ENCODE peak calls at places on chromosomes 4 and X, in eight cellular contexts. N is GM06990, I is brain microvascular endothelial cell, T is activated B cell treated with CpG ODN at 0.5 μM for 24 hours, Y is breast epithelium, P is omental fat pad, Z is Caco-2, D is mucosa of descending colon. F is an unnamed sample.
A peak's percentile ranks its signal among the peaks of the same experiment; 100 is the strongest.

GRCh38 chr4:43047044-43047443 is 154.5 kb downstream of the GRXCR1 start:
- DNase-seq in N (no peak), I (no peak), T (no peak), Y (no peak), P (no peak), Z (no peak), D (no peak), F (no peak)

GRCh38 chrX:133638285-133638684 is 223.0 kb upstream of the GPC4 start:
- DNase-seq in N (no peak), I (no peak), T (no peak), Y (no peak), P (no peak), Z (no peak), D (no peak), F (no peak)

GRCh38 chrX:39242187-39242586 is 440.9 kb downstream of the MID1IP1 start:
- DNase-seq in N (no peak), I (no peak), T (no peak), Y (no peak), P (no peak), Z (peak; percentile 36), D (no peak), F (no peak)

GRCh38 chr4:124757121-124757520 is 44.6 kb upstream of the ANKRD50 start:
- DNase-seq in N (no peak), I (no peak), T (no peak), Y (no peak), P (no peak), Z (no peak), D (no peak), F (no peak)

GRCh38 chrX:9320940-9321339 is 143.9 kb upstream of the TBL1X start:
- DNase-seq in N (no peak), I (no peak), T (no peak), Y (no peak), P (no peak), Z (peak; percentile 40), D (no peak), F (no peak)

GRCh38 chr4:8599657-8600056 is 7.1 kb downstream of the CPZ start:
- DNase-seq in N (no peak), I (peak; percentile 96), T (no peak), Y (no peak), P (no peak), Z (no peak), D (no peak), F (no peak)

GRCh38 chr4:102713096-102713495 is 47.7 kb downstream of the MANBA start:
- DNase-seq in N (no peak), I (peak; percentile 66), T (no peak), Y (no peak), P (no peak), Z (peak; percentile 59), D (no peak), F (no peak)

GRCh38 chrX:4710618-4711433 is 997.4 kb upstream of the PRKX start:
- DNase-seq in N (peak; percentile 1), I (no peak), T (no peak), Y (no peak), P (no peak), Z (peak; percentile 73), D (no peak), F (no peak)

GRCh38 chrX:125288343-125288742 is 31.3 kb upstream of the TEX13C start:
- DNase-seq in N (no peak), I (no peak), T (no peak), Y (no peak), P (no peak), Z (no peak), D (no peak), F (no peak)

GRCh38 chr4:77745792-77746191 is 73.4 kb downstream of the CNOT6L start:
- DNase-seq in N (no peak), I (no peak), T (no peak), Y (no peak), P (no peak), Z (no peak), D (no peak), F (no peak)

GRCh38 chrX:31392541-31392940 is 320.7 kb upstream of the FTHL17 start:
- DNase-seq in N (no peak), I (no peak), T (no peak), Y (no peak), P (no peak), Z (no peak), D (no peak), F (no peak)

GRCh38 chr4:143207555-143207954 is 22.8 kb downstream of the USP38 start:
- DNase-seq in N (no peak), I (peak; percentile 12), T (no peak), Y (no peak), P (no peak), Z (no peak), D (no peak), F (no peak)

GRCh38 chrX:10722804-10723364 is 102.5 kb upstream of the MID1 start:
- DNase-seq in N (no peak), I (peak; percentile 60), T (no peak), Y (no peak), P (peak; percentile 45), Z (peak; percentile 45), D (no peak), F (no peak)

GRCh38 chr4:24601121-24601520 is 16.8 kb upstream of the DHX15 start:
- DNase-seq in N (no peak), I (no peak), T (no peak), Y (no peak), P (no peak), Z (no peak), D (no peak), F (no peak)

GRCh38 chr4:61533140-61533539 is 333.0 kb downstream of the ADGRL3 start:
- DNase-seq in N (no peak), I (no peak), T (no peak), Y (no peak), P (no peak), Z (no peak), D (no peak), F (no peak)

GRCh38 chr4:6760865-6761264 is 21.7 kb upstream of the KIAA0232 start:
- DNase-seq in N (no peak), I (no peak), T (no peak), Y (no peak), P (no peak), Z (no peak), D (peak; percentile 17), F (no peak)

GRCh38 chr4:185020293-185020808 is 2.1 kb downstream of the HELT start:
- DNase-seq in N (no peak), I (no peak), T (no peak), Y (no peak), P (no peak), Z (peak; percentile 45), D (no peak), F (no peak)

GRCh38 chr4:93832097-93832496 is 3.5 kb downstream of the ATOH1 start:
- DNase-seq in N (no peak), I (no peak), T (no peak), Y (no peak), P (no peak), Z (no peak), D (peak; percentile 44), F (no peak)

GRCh38 chr4:30370105-30370504 is 350.1 kb upstream of the PCDH7 start:
- DNase-seq in N (no peak), I (no peak), T (no peak), Y (no peak), P (no peak), Z (no peak), D (no peak), F (no peak)

GRCh38 chr4:85995361-85995760 is 364.5 kb downstream of the MAPK10 start:
- DNase-seq in N (no peak), I (no peak), T (no peak), Y (no peak), P (no peak), Z (no peak), D (no peak), F (no peak)

GRCh38 chrX:56728321-56728720 is 722 bp upstream of the NBDY start:
- DNase-seq in N (no peak), I (no peak), T (no peak), Y (no peak), P (no peak), Z (no peak), D (no peak), F (no peak)

GRCh38 chrX:119067023-119067739 is 5.6 kb upstream of the CT47C1 start:
- DNase-seq in N (no peak), I (peak; percentile 43), T (no peak), Y (peak; percentile 52), P (no peak), Z (peak; percentile 35), D (peak; percentile 56), F (no peak)
- TF ChIP-seq CTCF in N (peak; percentile 64), I (peak; percentile 76), T (no peak), Y (peak; percentile 48), P (no peak), Z (peak; percentile 44), D (peak; percentile 28), F (peak; percentile 67)

GRCh38 chr4:134650461-134650860 is 448.9 kb upstream of the PABPC4L start:
- DNase-seq in N (no peak), I (no peak), T (no peak), Y (no peak), P (no peak), Z (no peak), D (no peak), F (no peak)
- TF ChIP-seq CTCF in N (no peak), I (no peak), T (no peak), Y (no peak), P (no peak), Z (no peak), D (no peak), F (no peak)

GRCh38 chr4:84877051-84877833 is 89.2 kb downstream of the WDFY3 start:
- DNase-seq in N (no peak), I (peak; percentile 64), T (no peak), Y (no peak), P (no peak), Z (no peak), D (no peak), F (no peak)
- TF ChIP-seq CTCF in N (no peak), I (peak; percentile 4), T (no peak), Y (no peak), P (no peak), Z (no peak), D (no peak), F (no peak)

DNA sequence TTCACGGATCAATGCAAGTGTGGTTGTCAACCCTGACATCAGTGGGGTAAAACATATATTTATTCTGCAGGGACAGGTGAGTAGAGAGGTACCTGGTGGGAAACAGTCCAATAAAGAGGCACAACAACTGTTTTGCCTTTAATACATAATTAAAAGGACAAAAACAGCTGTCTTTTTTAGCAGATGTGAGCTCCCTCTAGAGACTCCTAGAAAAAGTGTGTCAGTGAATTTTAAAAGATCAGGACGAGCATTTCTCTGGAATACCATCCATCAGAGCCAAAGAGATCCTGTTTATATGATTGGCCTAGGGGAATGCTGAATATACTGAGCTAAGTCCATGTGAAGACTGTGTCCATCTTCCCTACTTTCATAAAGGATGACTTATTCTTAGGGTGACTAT is 58.3 kb downstream of the TMEM144 start:
- DNase-seq in N (no peak), I (no peak), T (no peak), Y (no peak), P (no peak), Z (no peak), D (no peak), F (no peak)
- TF ChIP-seq CTCF in N (no peak), I (peak; percentile 17), T (no peak), Y (no peak), P (no peak), Z (peak; percentile 18), D (no peak), F (no peak)

F was measured in mesothelial cell of epicardium.